ENCODE peak calls at places on chromosomes 12 and 14, in seven cellular contexts. Y, T, Z, J, O, K and M are unnamed samples.
A peak's percentile ranks its signal among the peaks of the same experiment; 100 is the strongest.

GRCh38 chr12:87127272-87127671 is 871.1 kb upstream of the MGAT4C start:
- DNase-seq in Y (no peak), T (no peak), Z (no peak), J (no peak), O (no peak), K (no peak), M (peak; percentile 80)

GRCh38 chr12:15982071-15982470 is 70.9 kb downstream of the DERA start:
- DNase-seq in Y (no peak), T (no peak), Z (no peak), J (no peak), O (no peak), K (no peak), M (peak; percentile 51)

GRCh38 chr12:93174048-93174447 is 203.7 kb upstream of the NUDT4 start:
- DNase-seq in Y (no peak), T (peak; percentile 83), Z (no peak), J (no peak), O (peak; percentile 35), K (no peak), M (peak; percentile 78)

GRCh38 chr12:113049976-113050742 is 6.4 kb upstream of the DTX1 start:
- DNase-seq in Y (no peak), T (no peak), Z (no peak), J (peak; percentile 63), O (no peak), K (no peak), M (peak; percentile 8)

GRCh38 chr14:69571449-69571878 is 3.2 kb downstream of the CCDC177 start:
- DNase-seq in Y (no peak), T (no peak), Z (no peak), J (no peak), O (no peak), K (no peak), M (peak; percentile 33)

GRCh38 chr14:93099643-93100042 is 16.1 kb downstream of the ITPK1 start:
- DNase-seq in Y (no peak), T (no peak), Z (no peak), J (no peak), O (no peak), K (no peak), M (no peak)

GRCh38 chr14:55430024-55430690 is 10.3 kb downstream of the TBPL2 start:
- DNase-seq in Y (no peak), T (peak; percentile 67), Z (peak; percentile 68), J (peak; percentile 64), O (peak; percentile 76), K (peak; percentile 31), M (peak; percentile 81)

GRCh38 chr12:84201976-84202375 is 710.6 kb downstream of the SLC6A15 start:
- DNase-seq in Y (no peak), T (no peak), Z (no peak), J (no peak), O (no peak), K (no peak), M (no peak)

GRCh38 chr12:51752490-51752889 is 96.0 kb downstream of the FIGNL2 start:
- DNase-seq in Y (peak; percentile 20), T (peak; percentile 60), Z (peak; percentile 73), J (no peak), O (peak; percentile 93), K (no peak), M (peak; percentile 95)

GRCh38 chr14:51246032-51246431 is 6.0 kb downstream of the TMX1 start:
- DNase-seq in Y (no peak), T (no peak), Z (no peak), J (no peak), O (no peak), K (no peak), M (no peak)

GRCh38 chr12:4379410-4379809 is at the start of gene FGF23:
- DNase-seq in Y (peak; percentile 63), T (no peak), Z (no peak), J (no peak), O (peak; percentile 30), K (no peak), M (no peak)

GRCh38 chr12:52213541-52214420 is 19.3 kb upstream of the KRT7 start:
- DNase-seq in Y (peak; percentile 76), T (peak; percentile 61), Z (peak; percentile 81), J (peak; percentile 88), O (peak; percentile 90), K (peak; percentile 9), M (peak; percentile 85)

GRCh38 chr12:3317481-3317815 is 173.6 kb upstream of the PRMT8 start:
- DNase-seq in Y (no peak), T (no peak), Z (no peak), J (no peak), O (no peak), K (no peak), M (no peak)

GRCh38 chr12:75632452-75632851 is 121.0 kb upstream of the KRR1 start:
- DNase-seq in Y (peak; percentile 30), T (no peak), Z (no peak), J (no peak), O (peak; percentile 72), K (no peak), M (no peak)

GRCh38 chr14:105859717-105860614 is 333.6 kb downstream of the TMEM121 start:
- DNase-seq in Y (no peak), T (no peak), Z (peak; percentile 61), J (no peak), O (no peak), K (peak; percentile 24), M (no peak)

GRCh38 chr12:101737476-101737875 is 1.8 kb downstream of the SYCP3 start:
- DNase-seq in Y (no peak), T (no peak), Z (no peak), J (no peak), O (no peak), K (no peak), M (no peak)

GRCh38 chr12:46468813-46469212 is 96.2 kb upstream of the SLC38A2 start:
- DNase-seq in Y (no peak), T (no peak), Z (no peak), J (no peak), O (no peak), K (no peak), M (no peak)

GRCh38 chr12:124512667-124513296 is 54.6 kb downstream of the NCOR2 start:
- DNase-seq in Y (peak; percentile 93), T (peak; percentile 86), Z (peak; percentile 93), J (peak; percentile 75), O (peak; percentile 96), K (no peak), M (peak; percentile 93)
- H3K27ac ChIP-seq in Y (peak overlapping the region; percentile 74), T (peak overlapping the region; percentile 92), Z (peak overlapping the region; percentile 28), J (peak overlapping the region; percentile 86), O (peak overlapping the region; percentile 94), K (no peak overlapping the region), M (peak overlapping the region; percentile 86)

GRCh38 chr12:130128764-130129735 is 33.2 kb upstream of the FZD10 start:
- DNase-seq in Y (no peak), T (no peak), Z (no peak), J (no peak), O (no peak), K (no peak), M (no peak)

GRCh38 chr12:130131025-130131424 is 31.2 kb upstream of the FZD10 start:
- DNase-seq in Y (no peak), T (no peak), Z (no peak), J (no peak), O (no peak), K (no peak), M (no peak)

GRCh38 chr12:130126023-130126432 is 36.2 kb upstream of the FZD10 start:
- DNase-seq in Y (no peak), T (no peak), Z (no peak), J (peak; percentile 33), O (no peak), K (no peak), M (peak; percentile 55)

GRCh38 chr12:130127527-130127908 is 34.7 kb upstream of the FZD10 start:
- DNase-seq in Y (no peak), T (no peak), Z (no peak), J (no peak), O (no peak), K (no peak), M (peak; percentile 32)

GRCh38 chr12:130127909-130128763 is 34.1 kb upstream of the FZD10 start:
- DNase-seq in Y (no peak), T (no peak), Z (peak; percentile 71), J (no peak), O (no peak), K (no peak), M (peak; percentile 59)
- H3K27ac ChIP-seq in Y (no peak overlapping the region), T (no peak overlapping the region), Z (peak overlapping the region; percentile 76), J (no peak overlapping the region), O (no peak overlapping the region), K (no peak overlapping the region), M (peak overlapping the region; percentile 12)

DNA sequence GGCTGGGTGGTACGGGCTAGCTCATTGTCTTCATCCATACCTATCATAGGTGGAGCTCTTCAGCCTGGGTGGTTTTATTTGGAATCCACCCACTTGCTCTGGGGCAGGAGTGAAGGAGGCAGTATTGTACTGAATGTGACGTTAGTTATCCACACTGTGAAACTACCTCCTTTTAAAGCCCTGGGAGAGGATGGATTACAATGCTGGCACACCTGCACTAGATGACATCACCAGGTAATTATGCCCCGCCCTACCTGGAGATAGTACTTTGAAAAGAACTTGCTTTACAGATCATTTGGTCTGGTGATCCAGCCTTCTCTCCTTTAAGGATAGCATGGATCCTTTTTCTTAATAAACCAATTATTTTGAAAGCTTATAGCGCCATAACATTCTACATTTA is 78.0 kb downstream of the B4GALNT3 start:
- DNase-seq in Y (no peak), T (no peak), Z (no peak), J (no peak), O (no peak), K (no peak), M (no peak)
- H3K27ac ChIP-seq in Y (no peak overlapping the region), T (no peak overlapping the region), Z (no peak overlapping the region), J (no peak overlapping the region), O (no peak overlapping the region), K (no peak overlapping the region), M (no peak overlapping the region)

GRCh38 chr12:8076357-8076756 is 5.7 kb upstream of the NECAP1 start:
- DNase-seq in Y (no peak), T (no peak), Z (no peak), J (no peak), O (no peak), K (no peak), M (no peak)
- H3K27ac ChIP-seq in Y (no peak overlapping the region), T (no peak overlapping the region), Z (no peak overlapping the region), J (no peak overlapping the region), O (no peak overlapping the region), K (no peak overlapping the region), M (no peak overlapping the region)

GRCh38 chr12:953776-954175 is 4.3 kb upstream of the RAD52 start:
- DNase-seq in Y (no peak), T (no peak), Z (no peak), J (no peak), O (peak; percentile 46), K (no peak), M (peak; percentile 91)
- H3K27ac ChIP-seq in Y (no peak overlapping the region), T (no peak overlapping the region), Z (no peak overlapping the region), J (no peak overlapping the region), O (no peak overlapping the region), K (no peak overlapping the region), M (peak overlapping the region; percentile 74)

GRCh38 chr14:24309538-24310386 is at the start of gene LTB4R2:
- DNase-seq in Y (no peak), T (no peak), Z (no peak), J (no peak), O (no peak), K (no peak), M (no peak)

GRCh38 chr14:24308342-24309124 is 756 bp upstream of the CIDEB start:
- DNase-seq in Y (no peak), T (no peak), Z (no peak), J (no peak), O (no peak), K (no peak), M (no peak)

GRCh38 chr14:24310387-24310665 is 386 bp downstream of the LTB4R2 start:
- DNase-seq in Y (no peak), T (no peak), Z (no peak), J (no peak), O (no peak), K (no peak), M (no peak)

GRCh38 chr14:24307156-24307574 is 612 bp downstream of the CIDEB start:
- DNase-seq in Y (no peak), T (no peak), Z (no peak), J (no peak), O (no peak), K (no peak), M (no peak)

GRCh38 chr14:24307575-24308341 is at the start of gene CIDEB:
- DNase-seq in Y (peak; percentile 53), T (no peak), Z (no peak), J (peak; percentile 77), O (peak; percentile 52), K (peak; percentile 53), M (peak; percentile 75)
- H3K27ac ChIP-seq in Y (no peak within 1 kb of the TSS), T (no peak within 1 kb of the TSS), Z (no peak within 1 kb of the TSS), J (peak within 1 kb of the TSS; percentile 75), O (no peak within 1 kb of the TSS), K (no peak within 1 kb of the TSS), M (no peak within 1 kb of the TSS)